ENCODE peak calls at places on chromosomes 12 and 14, in six cellular contexts. V is hypothalamus; T is T-helper 2 cell; M is C1 segment of cervical spinal cord; I is AG10803; Q is stimulated activated CD8-positive, alpha-beta memory T cell treated with anti-CD3 and anti-CD28 coated beads, Interleukin-7, amount 100 ng/mL, for 48 hours. L is an unnamed sample.

GRCh38 chr12:92133166-92133565 is 12.5 kb downstream of the BTG1 start:
- DNase-seq in T (no peak), M (no peak), I (no peak), Q (no peak), V (no peak), L (no peak)

GRCh38 chr14:47438650-47439140 is 236.7 kb downstream of the MDGA2 start:
- DNase-seq in M (no peak), V (no peak), Q (no peak), T (no peak), I (no peak), L (no peak)

GRCh38 chr14:35480119-35480769 is 53.7 kb upstream of the INSM2 start:
- DNase-seq in I (no peak), T (no peak), M (no peak), V (no peak), Q (no peak), L (no peak)

GRCh38 chr12:42483534-42483857 is 106.0 kb downstream of the PRICKLE1 start:
- DNase-seq in I (no peak), T (peak; percentile 4), V (no peak), Q (no peak), M (no peak), L (peak; percentile 2)

GRCh38 chr12:75553398-75553797 is 42.0 kb upstream of the KRR1 start:
- DNase-seq in T (no peak), I (peak; percentile 33), M (no peak), V (no peak), Q (no peak), L (no peak)

GRCh38 chr14:104794641-104795467 is 694 bp downstream of the AKT1 start:
- DNase-seq in Q (no peak), V (no peak), M (no peak), I (peak; percentile 21), T (no peak), L (no peak)

GRCh38 chr12:47394070-47394469 is 311.8 kb downstream of the RPAP3 start:
- DNase-seq in Q (no peak), M (no peak), I (peak; percentile 31), T (no peak), V (no peak), L (no peak)

GRCh38 chr14:59483360-59483759 is 848 bp downstream of the L3HYPDH start:
- DNase-seq in V (no peak), T (no peak), Q (no peak), I (peak; percentile 66), M (no peak), L (no peak)